ENCODE peak calls at places on chromosomes 3 and 15, in five cellular contexts. J is MG63; D is C1 segment of cervical spinal cord; Y is stimulated activated CD4-positive, alpha-beta T cell treated with anti-CD3 and anti-CD28 coated beads, Interleukin-2, amount 100 ng/mL, for 4 hours; F is H54. Z is an unnamed sample.
A peak's percentile ranks its signal among the peaks of the same experiment; 100 is the strongest.

GRCh38 chr3:64218329-64218728 is 6.9 kb downstream of the PRICKLE2 start:
- DNase-seq in Y (no peak), J (no peak), D (no peak), F (no peak), Z (no peak)

GRCh38 chr3:42970557-42970956 is 8.6 kb upstream of the GASK1A start:
- DNase-seq in J (no peak), Y (no peak), F (no peak), D (no peak), Z (no peak)

GRCh38 chr15:90364251-90364650 is 12.2 kb downstream of the ZNF774 start:
- DNase-seq in J (no peak), F (peak; percentile 34), Y (no peak), D (no peak), Z (no peak)

GRCh38 chr3:117603097-117603496 is 893.5 kb downstream of the TUSC7 start:
- DNase-seq in J (no peak), Y (no peak), F (no peak), D (no peak), Z (no peak)

GRCh38 chr3:194364652-194365434 is 4.7 kb downstream of the LRRC15 start:
- DNase-seq in F (peak; percentile 76), J (peak; percentile 94), Y (no peak), D (no peak), Z (no peak)

GRCh38 chr15:68543546-68544008 is 35.2 kb upstream of the CORO2B start:
- DNase-seq in F (no peak), D (no peak), J (peak; percentile 38), Y (no peak), Z (no peak)

GRCh38 chr3:126108689-126109075 is 24.8 kb upstream of the SLC41A3 start:
- DNase-seq in F (no peak), Y (no peak), D (no peak), J (no peak), Z (no peak)

GRCh38 chr3:52054689-52055511 is 1.5 kb downstream of the DUSP7 start:
- DNase-seq in F (no peak), Y (no peak), J (no peak), D (no peak), Z (no peak)

GRCh38 chr3:141047168-141047567 is 4.0 kb upstream of the SPSB4 start:
- DNase-seq in F (no peak), Y (no peak), J (no peak), D (no peak), Z (no peak)

GRCh38 chr15:68990755-68991500 is 23.6 kb upstream of the NOX5 start:
- DNase-seq in J (no peak), D (no peak), F (no peak), Y (no peak), Z (no peak)

GRCh38 chr3:14491396-14492190 is 48.5 kb downstream of the GRIP2 start:
- DNase-seq in F (no peak), Y (no peak), D (no peak), J (no peak), Z (no peak)

Z was measured in activated T-cell treated with anti-CD3 and anti-CD28 coated beads, Interleukin-2, amount 50 U/mL, for 4 hours.